ENCODE peak calls at places on chromosomes 11 and 22, in six cellular contexts. C is tibial nerve, Q is Caco-2, D is GM23248, F is pancreas, M is A549. Y is an unnamed sample. For H3K4me1, the result is how much of the 10 kb centered on the place peaks cover.

GRCh38 chr11:105181521-105181920 is 42.0 kb upstream of the CARD18 start:
- DNase-seq in C (no peak), Q (no peak), D (peak), F (no peak), M (no peak), Y (no peak)

GRCh38 chr22:48724899-48725298 is 1102.8 kb downstream of the BRD1 start:
- DNase-seq in C (no peak), Q (no peak), D (no peak), F (no peak), M (no peak), Y (no peak)

GRCh38 chr22:35656284-35656752 is 8.1 kb downstream of the APOL6 start:
- DNase-seq in C (no peak), Q (peak), D (no peak), F (no peak), M (no peak), Y (peak)

GRCh38 chr11:86278226-86278625 is 23.8 kb upstream of the HIKESHI start:
- DNase-seq in C (no peak), Q (no peak), D (no peak), F (no peak), M (no peak), Y (no peak)

GRCh38 chr22:46346680-46347405 is 11.3 kb downstream of the TRMU start:
- DNase-seq in C (no peak), Q (no peak), D (no peak), F (no peak), M (no peak), Y (no peak)

GRCh38 chr22:32536352-32536751 is 61.7 kb downstream of the FBXO7 start:
- DNase-seq in C (no peak), Q (no peak), D (no peak), F (no peak), M (no peak), Y (no peak)

GRCh38 chr22:25630446-25630845 is 66.0 kb downstream of the GRK3 start:
- DNase-seq in C (no peak), Q (no peak), D (no peak), F (no peak), M (no peak), Y (no peak)

GRCh38 chr11:63609536-63609935 is 4.7 kb downstream of the PLAAT3 start:
- DNase-seq in C (no peak), Q (no peak), D (no peak), F (no peak), M (no peak), Y (no peak)

GRCh38 chr11:118206612-118207031 is 18.2 kb downstream of the JAML start:
- DNase-seq in C (no peak), Q (no peak), D (no peak), F (no peak), M (no peak), Y (no peak)

GRCh38 chr11:63920870-63921417 is 4.0 kb upstream of the RCOR2 start:
- DNase-seq in C (no peak), Q (no peak), D (no peak), F (no peak), M (no peak), Y (no peak)

GRCh38 chr11:70251583-70252285 is 18.8 kb upstream of the PPFIA1 start:
- DNase-seq in C (no peak), Q (no peak), D (no peak), F (no peak), M (no peak), Y (no peak)

GRCh38 chr11:45725776-45726606 is 60.6 kb upstream of the CHST1 start:
- DNase-seq in C (no peak), Q (no peak), D (no peak), F (no peak), M (no peak), Y (no peak)

GRCh38 chr11:46121724-46122477 is 647 bp upstream of the PHF21A start:
- DNase-seq in C (peak), Q (peak), D (peak), F (peak), M (peak), Y (peak)

GRCh38 chr11:71437399-71437798 is 10.8 kb downstream of the DHCR7 start:
- DNase-seq in C (no peak), Q (no peak), D (no peak), F (no peak), M (no peak), Y (no peak)

GRCh38 chr11:126662055-126662790 is 306.7 kb downstream of the ST3GAL4 start:
- DNase-seq in C (no peak), Q (no peak), D (no peak), F (no peak), M (no peak), Y (no peak)

GRCh38 chr11:36105743-36106581 is 162.1 kb downstream of the LDLRAD3 start:
- DNase-seq in C (no peak), Q (no peak), D (no peak), F (no peak), M (no peak), Y (no peak)

GRCh38 chr11:95156916-95157568 is 67.4 kb downstream of the ENDOD1 start:
- DNase-seq in C (no peak), Q (no peak), D (peak), F (no peak), M (no peak), Y (no peak)

GRCh38 chr11:68525930-68526329 is 65.4 kb downstream of the PPP6R3 start:
- DNase-seq in C (no peak), Q (no peak), D (no peak), F (no peak), M (no peak), Y (no peak)

GRCh38 chr11:3370268-3370870 is 8.6 kb downstream of the ZNF195 start:
- DNase-seq in C (no peak), Q (no peak), D (no peak), F (no peak), M (no peak), Y (no peak)

GRCh38 chr22:16609548-16610261 is 17.1 kb upstream of the CCT8L2 start:
- DNase-seq in C (no peak), Q (no peak), D (no peak), F (no peak), M (no peak), Y (no peak)

GRCh38 chr11:65781152-65781961 is 581 bp upstream of the AP5B1 start:
- DNase-seq in C (no peak), Q (no peak), D (peak), F (peak), M (peak), Y (peak)

GRCh38 chr11:131430466-131431176 is 60.2 kb downstream of the NTM start:
- DNase-seq in C (no peak), Q (no peak), D (no peak), F (no peak), M (no peak), Y (no peak)

GRCh38 chr22:20918663-20919220 is 1.5 kb downstream of the CRKL start:
- DNase-seq in C (no peak), Q (no peak), D (peak), F (no peak), M (peak), Y (peak)

GRCh38 chr11:110196241-110196754 is 100.1 kb downstream of the RDX start:
- DNase-seq in C (no peak), Q (peak), D (peak), F (no peak), M (peak), Y (no peak)

GRCh38 chr22:42788021-42788420 is 67.4 kb upstream of the A4GALT start:
- DNase-seq in C (no peak), Q (no peak), D (no peak), F (no peak), M (no peak), Y (no peak)

GRCh38 chr11:94297967-94298576 is 6.3 kb upstream of the IZUMO1R start:
- DNase-seq in C (no peak), Q (peak), D (peak), F (no peak), M (no peak), Y (no peak)

GRCh38 chr11:133163463-133164419 is 368.6 kb downstream of the OPCML start:
- DNase-seq in C (no peak), Q (peak), D (peak), F (peak), M (peak), Y (no peak)
- H3K4me3 ChIP-seq in C (no peak), Q (no peak), D (no peak), F (no peak), M (no peak), Y (no peak)

GRCh38 chr22:49795521-49795920 is 32.2 kb downstream of the BRD1 start:
- DNase-seq in C (no peak), Q (no peak), D (no peak), F (no peak), M (no peak), Y (no peak)

GRCh38 chr22:49792107-49792506 is 35.6 kb downstream of the BRD1 start:
- DNase-seq in C (no peak), Q (no peak), D (no peak), F (no peak), M (no peak), Y (no peak)

GRCh38 chr22:49791682-49792081 is 36.0 kb downstream of the BRD1 start:
- DNase-seq in C (no peak), Q (no peak), D (no peak), F (no peak), M (no peak), Y (no peak)

GRCh38 chr22:49793296-49793695 is 34.4 kb downstream of the BRD1 start:
- DNase-seq in C (no peak), Q (no peak), D (no peak), F (no peak), M (no peak), Y (peak)

GRCh38 chr22:49793871-49794270 is 33.8 kb downstream of the BRD1 start:
- DNase-seq in C (no peak), Q (no peak), D (no peak), F (no peak), M (no peak), Y (no peak)
- H3K4me1 ChIP-seq in C (under half), Q (under half), D (under half), F (under half), M (under half), Y (under half)

DNA sequence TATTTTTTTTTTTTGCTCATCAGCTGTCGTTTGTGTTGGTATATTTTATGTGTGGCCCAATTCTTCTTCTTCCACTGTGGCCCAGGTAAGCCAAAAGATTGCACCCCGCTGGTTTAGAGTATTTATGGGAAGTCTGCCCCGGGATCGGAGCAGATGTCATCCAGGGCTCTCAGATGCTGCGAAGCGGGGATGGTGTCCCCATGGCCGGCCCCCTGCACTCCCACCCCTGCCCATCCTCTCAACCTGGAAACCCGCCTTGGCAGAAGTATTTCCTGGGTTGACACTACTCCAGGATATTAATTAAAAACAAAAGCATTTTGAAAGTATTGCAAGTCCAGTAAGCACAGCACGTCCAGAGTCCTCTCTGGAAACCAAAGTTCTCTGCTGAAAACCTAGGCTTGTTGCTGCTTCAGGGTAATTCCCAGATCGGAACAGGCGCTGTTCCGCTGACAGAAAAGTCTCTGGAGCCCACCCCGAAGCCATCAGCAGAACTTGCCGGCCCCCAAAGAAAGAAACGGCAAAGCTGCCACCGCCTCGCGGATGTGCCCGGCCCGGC is 833 bp downstream of the SCUBE2 start:
- DNase-seq in C (no peak), Q (no peak), D (peak), F (no peak), M (no peak), Y (no peak)
- H3K4me3 ChIP-seq in C (peak), Q (no peak), D (peak), F (peak), M (peak), Y (no peak)

GRCh38 chr11:75745807-75746206 is 22.8 kb upstream of the DGAT2 start:
- DNase-seq in C (no peak), Q (no peak), D (no peak), F (no peak), M (no peak), Y (no peak)
- H3K4me1 ChIP-seq in C (under half), Q (under half), D (under half), F (under half), M (under half), Y (under half)

Y was measured in BE2C.